ENCODE peak calls at places on chromosomes 11 and 22, in six cellular contexts. V, L, T, K, B and E are unnamed samples.

GRCh38 chr22:28630185-28630580 is 49.5 kb downstream of the TTC28 start:
- DNase-seq in V (no peak), L (no peak), T (no peak), K (no peak), B (no peak), E (no peak)

GRCh38 chr11:44851496-44851895 is 99.2 kb downstream of the TP53I11 start:
- DNase-seq in V (no peak), L (no peak), T (no peak), K (no peak), B (no peak), E (no peak)

GRCh38 chr11:59705281-59705680 is 8.4 kb downstream of the OR10V1 start:
- DNase-seq in V (no peak), L (peak), T (no peak), K (no peak), B (no peak), E (no peak)

GRCh38 chr11:108436594-108436993 is 30.7 kb downstream of the C11orf65 start:
- DNase-seq in V (no peak), L (no peak), T (no peak), K (no peak), B (no peak), E (no peak)

GRCh38 chr11:126304457-126305072 is 705 bp downstream of the DCPS start:
- DNase-seq in V (no peak), L (no peak), T (no peak), K (no peak), B (peak), E (no peak)

GRCh38 chr22:28911777-28912669 is 28.7 kb downstream of the ZNRF3 start:
- DNase-seq in V (no peak), L (peak), T (no peak), K (no peak), B (peak), E (no peak)

GRCh38 chr11:98107736-98108135 is 913.0 kb upstream of the CNTN5 start:
- DNase-seq in V (no peak), L (no peak), T (no peak), K (no peak), B (no peak), E (no peak)

GRCh38 chr22:32416556-32417085 is 4.6 kb upstream of the RTCB start:
- DNase-seq in V (no peak), L (no peak), T (no peak), K (no peak), B (no peak), E (no peak)

GRCh38 chr11:102177974-102178631 is 67.9 kb downstream of the YAP1 start:
- DNase-seq in V (no peak), L (peak), T (no peak), K (peak), B (peak), E (no peak)

GRCh38 chr11:86938900-86939880 is 16.0 kb downstream of the FZD4 start:
- DNase-seq in V (no peak), L (no peak), T (no peak), K (peak), B (peak), E (no peak)

GRCh38 chr11:86592659-86593451 is 79.6 kb downstream of the ME3 start:
- DNase-seq in V (peak), L (peak), T (peak), K (peak), B (peak), E (no peak)

GRCh38 chr11:72224587-72225410 is at the start of gene INPPL1:
- DNase-seq in V (peak), L (peak), T (no peak), K (peak), B (peak), E (peak)

GRCh38 chr11:128448981-128449713 is 138.2 kb downstream of the ETS1 start:
- DNase-seq in V (no peak), L (peak), T (no peak), K (peak), B (no peak), E (no peak)

GRCh38 chr11:3959015-3959917 is 103.8 kb downstream of the STIM1 start:
- DNase-seq in V (no peak), L (peak), T (no peak), K (peak), B (peak), E (no peak)

GRCh38 chr11:6333112-6333511 is 12.8 kb upstream of the CAVIN3 start:
- DNase-seq in V (no peak), L (no peak), T (no peak), K (no peak), B (no peak), E (no peak)

DNA sequence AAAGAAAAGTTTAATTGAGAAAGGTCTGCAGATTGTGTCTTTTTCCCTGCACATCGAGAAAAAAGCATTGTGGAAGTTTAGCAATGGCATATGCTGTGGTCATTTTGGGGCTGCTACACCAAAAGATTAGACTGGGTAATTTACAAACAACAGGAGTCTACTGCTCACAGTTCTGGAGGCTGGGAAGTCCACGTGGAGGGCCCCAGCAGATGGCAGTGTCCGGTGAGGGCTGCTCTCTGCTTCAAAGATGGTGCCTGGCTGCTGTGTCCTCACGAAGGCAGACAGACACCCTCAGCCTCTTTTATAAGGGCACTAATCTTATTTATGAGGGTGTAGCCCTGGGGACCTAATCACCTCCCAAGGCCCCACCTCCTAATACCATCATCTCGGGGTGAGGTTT is 21.1 kb downstream of the PHF21B start:
- DNase-seq in V (no peak), L (no peak), T (no peak), K (no peak), B (peak), E (no peak)
- TF ChIP-seq CTCF in V (no peak), L (no peak), T (no peak), K (peak), B (no peak), E (no peak)

DNA sequence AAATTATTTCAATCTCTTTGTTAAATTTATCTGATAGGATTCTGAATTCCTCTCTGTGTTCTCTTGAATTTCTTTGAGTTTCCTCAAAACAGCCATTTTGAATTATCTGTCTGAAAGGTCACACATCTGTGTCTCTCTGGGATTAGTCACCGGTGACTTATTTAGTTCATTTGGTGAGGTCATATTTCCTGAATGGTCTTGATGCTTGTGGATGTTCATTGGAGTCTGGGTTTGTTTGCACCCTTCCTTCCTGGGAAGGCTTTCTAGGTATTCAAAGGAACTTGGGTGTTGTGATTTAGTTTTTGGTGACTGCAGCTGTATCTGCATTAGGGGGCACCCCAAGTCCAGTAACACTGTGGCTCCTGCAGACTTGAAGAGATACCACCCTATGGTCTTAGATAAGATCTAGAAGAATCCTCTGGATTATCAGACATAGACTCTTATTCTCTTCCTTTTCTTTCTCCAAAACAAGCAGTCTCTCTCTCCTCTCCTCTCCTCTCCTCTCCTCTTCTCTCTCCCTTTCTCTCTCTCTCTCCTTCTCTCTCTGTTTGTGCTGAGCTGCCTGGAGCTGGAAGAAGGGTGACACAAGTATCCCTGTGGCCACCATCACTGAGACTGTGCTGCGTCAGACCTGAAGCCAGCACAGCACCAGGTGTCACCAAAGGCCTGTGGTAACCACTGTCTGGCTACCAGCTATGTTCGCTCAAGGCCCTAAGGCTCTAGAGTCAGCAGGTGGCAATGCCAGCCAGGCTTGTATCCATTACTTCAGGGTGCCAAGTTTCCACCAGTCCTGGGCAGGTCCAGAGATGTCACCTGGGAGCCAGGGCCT is 3.3 kb upstream of the HEPN1 start:
- DNase-seq in V (no peak), L (peak), T (no peak), K (peak), B (no peak), E (no peak)
- TF ChIP-seq CTCF in V (no peak), L (no peak), T (no peak), K (no peak), B (no peak), E (no peak)

GRCh38 chr22:22884010-22884887 is 3.4 kb upstream of the IGLL5 start:
- DNase-seq in V (peak), L (peak), T (peak), K (peak), B (peak), E (peak)
- TF ChIP-seq CTCF in V (peak), L (peak), T (peak), K (peak), B (peak), E (peak)

DNA sequence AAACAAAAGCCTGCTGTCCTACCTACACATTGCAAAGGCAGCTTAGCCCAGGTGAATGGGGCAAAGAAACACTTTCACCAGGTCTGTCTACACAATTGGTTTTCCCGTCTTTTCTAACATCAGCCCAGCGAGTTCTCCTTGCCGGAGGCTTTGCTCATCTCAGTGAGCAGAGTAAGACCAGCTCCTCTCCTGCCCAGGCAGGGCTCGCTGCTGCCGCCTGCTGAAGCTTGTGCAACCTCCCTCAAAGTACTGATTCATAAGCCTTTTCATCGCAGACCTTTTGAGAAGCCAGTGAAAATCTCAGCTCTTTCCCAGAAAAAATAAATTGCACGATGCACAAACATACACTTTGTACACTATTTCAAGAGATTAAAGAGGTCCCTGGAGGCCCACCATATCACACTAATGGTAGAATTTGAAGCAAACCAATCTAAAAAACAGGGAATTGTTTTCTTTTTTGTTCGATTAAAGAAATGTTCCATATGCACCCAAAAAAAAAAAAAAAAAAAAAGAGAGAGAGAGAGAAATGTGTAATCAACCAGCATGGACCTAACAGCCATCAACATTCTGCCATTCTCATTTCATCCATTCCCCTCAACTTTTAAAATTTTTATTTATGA is 328.1 kb upstream of the MPPED2 start:
- DNase-seq in V (peak), L (peak), T (no peak), K (peak), B (peak), E (peak)
- TF ChIP-seq CTCF in V (peak), L (peak), T (no peak), K (peak), B (peak), E (peak)